ENCODE peak calls at places on chromosomes 5 and 9, in eight cellular contexts. R is adrenal gland; O is esophagus squamous epithelium; Y is Panc1; F is IMR-90; M is CD8-positive, alpha-beta T cell; I is heart right ventricle; D is endothelial cell of umbilical vein. N is an unnamed sample.

GRCh38 chr5:11075010-11075860 is 314.2 kb upstream of the DAP start:
- DNase-seq in R (no peak), O (no peak), Y (no peak), F (no peak), M (no peak), I (no peak), D (no peak), N (no peak)

GRCh38 chr5:322281-322941 is 897 bp downstream of the AHRR start:
- DNase-seq in R (no peak), O (no peak), Y (no peak), F (peak), M (no peak), I (no peak), D (peak), N (no peak)

GRCh38 chr9:75451505-75451904 is 363.2 kb downstream of the OSTF1 start:
- DNase-seq in R (peak), O (no peak), Y (no peak), F (no peak), M (no peak), I (no peak), D (no peak), N (no peak)

GRCh38 chr9:86487222-86487841 is 133.1 kb upstream of the TUT7 start:
- DNase-seq in R (no peak), O (no peak), Y (peak), F (peak), M (no peak), I (no peak), D (peak), N (no peak)

GRCh38 chr5:161034456-161034855 is 182.4 kb upstream of the ATP10B start:
- DNase-seq in R (no peak), O (no peak), Y (no peak), F (no peak), M (no peak), I (no peak), D (no peak), N (no peak)

GRCh38 chr5:108003178-108003577 is 332.4 kb upstream of the EFNA5 start:
- DNase-seq in R (no peak), O (no peak), Y (peak), F (peak), M (no peak), I (no peak), D (peak), N (no peak)

GRCh38 chr5:38557309-38557710 is 864 bp upstream of the LIFR start:
- DNase-seq in R (peak), O (no peak), Y (no peak), F (no peak), M (no peak), I (peak), D (no peak), N (no peak)

GRCh38 chr5:102858808-102859207 is 103.7 kb downstream of the PAM start:
- DNase-seq in R (no peak), O (no peak), Y (no peak), F (peak), M (no peak), I (no peak), D (no peak), N (no peak)

GRCh38 chr5:154311362-154311761 is 120.8 kb downstream of the GALNT10 start:
- DNase-seq in R (peak), O (no peak), Y (no peak), F (no peak), M (no peak), I (no peak), D (no peak), N (no peak)

GRCh38 chr5:77620404-77620803 is 18.1 kb downstream of the OTP start:
- DNase-seq in R (no peak), O (no peak), Y (no peak), F (no peak), M (no peak), I (no peak), D (no peak), N (no peak)

GRCh38 chr9:25742241-25742640 is 64.0 kb upstream of the TUSC1 start:
- DNase-seq in R (no peak), O (no peak), Y (no peak), F (no peak), M (no peak), I (no peak), D (no peak), N (no peak)

GRCh38 chr5:177546262-177546741 is 8.1 kb downstream of the FAM193B start:
- DNase-seq in R (peak), O (no peak), Y (peak), F (peak), M (no peak), I (peak), D (peak), N (peak)

GRCh38 chr5:1781726-1782384 is 17.8 kb downstream of the MRPL36 start:
- DNase-seq in R (no peak), O (no peak), Y (no peak), F (no peak), M (no peak), I (no peak), D (no peak), N (no peak)

GRCh38 chr5:126594077-126594476 is 942 bp downstream of the ALDH7A1 start:
- DNase-seq in R (no peak), O (no peak), Y (peak), F (peak), M (no peak), I (no peak), D (peak), N (no peak)

GRCh38 chr5:1879292-1880263 is 3.1 kb downstream of the IRX4 start:
- DNase-seq in R (no peak), O (no peak), Y (no peak), F (no peak), M (no peak), I (no peak), D (no peak), N (no peak)

GRCh38 chr9:13648676-13649075 is 369.2 kb upstream of the MPDZ start:
- DNase-seq in R (no peak), O (no peak), Y (no peak), F (no peak), M (no peak), I (no peak), D (peak), N (no peak)

GRCh38 chr5:154214236-154215106 is 23.9 kb downstream of the GALNT10 start:
- DNase-seq in R (no peak), O (no peak), Y (no peak), F (peak), M (no peak), I (no peak), D (no peak), N (no peak)

GRCh38 chr5:95080026-95080425 is 204.9 kb downstream of the MCTP1 start:
- DNase-seq in R (no peak), O (no peak), Y (no peak), F (no peak), M (no peak), I (no peak), D (no peak), N (no peak)

GRCh38 chr9:121984726-121985402 is 108.2 kb downstream of the TTLL11 start:
- DNase-seq in R (no peak), O (no peak), Y (no peak), F (peak), M (no peak), I (no peak), D (peak), N (no peak)

GRCh38 chr9:129835128-129835859 is at the start of the genes C9orf78 and USP20:
- DNase-seq in R (peak), O (peak), Y (peak), F (peak), M (peak), I (peak), D (peak), N (peak)

GRCh38 chr9:129835860-129836223 is 584 bp downstream of the USP20 start:
- DNase-seq in R (no peak), O (no peak), Y (no peak), F (peak), M (peak), I (no peak), D (peak), N (no peak)

GRCh38 chr9:129838707-129839259 is 3.5 kb downstream of the USP20 start:
- DNase-seq in R (peak), O (no peak), Y (no peak), F (peak), M (no peak), I (no peak), D (no peak), N (no peak)

GRCh38 chr9:129834489-129835127 is 467 bp downstream of the C9orf78 start:
- DNase-seq in R (no peak), O (no peak), Y (no peak), F (no peak), M (peak), I (no peak), D (no peak), N (no peak)

GRCh38 chr9:129836342-129837007 is 1.2 kb downstream of the USP20 start:
- DNase-seq in R (no peak), O (no peak), Y (no peak), F (no peak), M (peak), I (no peak), D (no peak), N (no peak)
- H3K27ac ChIP-seq in R (no peak), O (peak), Y (no peak), F (no peak), M (peak), I (no peak), D (no peak), N (peak)

DNA sequence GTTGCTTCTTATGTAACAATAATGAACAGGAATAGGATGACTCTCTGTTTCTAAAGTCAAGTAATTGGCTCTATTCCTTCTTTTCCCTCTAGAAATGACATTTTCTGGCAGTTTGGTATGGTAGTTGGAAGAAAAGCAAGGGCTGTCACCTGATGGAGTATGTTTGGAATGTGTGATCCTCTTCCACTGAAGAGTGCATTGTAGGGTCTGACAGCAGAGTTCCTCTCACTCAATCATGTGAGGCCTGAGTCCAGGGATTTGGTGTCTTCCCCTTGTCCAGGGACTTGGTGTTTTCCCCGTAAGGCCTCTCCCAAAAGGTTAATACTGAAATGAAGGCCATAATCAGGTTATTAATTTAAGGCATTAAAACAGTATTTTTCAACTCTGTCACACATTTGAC is 233.7 kb upstream of the FBXL7 start:
- DNase-seq in R (no peak), O (no peak), Y (no peak), F (no peak), M (no peak), I (no peak), D (no peak), N (no peak)
- TF ChIP-seq CTCF in R (no peak), O (no peak), Y (no peak), F (no peak), M (no peak), I (no peak), D (no peak), N (no peak)

DNA sequence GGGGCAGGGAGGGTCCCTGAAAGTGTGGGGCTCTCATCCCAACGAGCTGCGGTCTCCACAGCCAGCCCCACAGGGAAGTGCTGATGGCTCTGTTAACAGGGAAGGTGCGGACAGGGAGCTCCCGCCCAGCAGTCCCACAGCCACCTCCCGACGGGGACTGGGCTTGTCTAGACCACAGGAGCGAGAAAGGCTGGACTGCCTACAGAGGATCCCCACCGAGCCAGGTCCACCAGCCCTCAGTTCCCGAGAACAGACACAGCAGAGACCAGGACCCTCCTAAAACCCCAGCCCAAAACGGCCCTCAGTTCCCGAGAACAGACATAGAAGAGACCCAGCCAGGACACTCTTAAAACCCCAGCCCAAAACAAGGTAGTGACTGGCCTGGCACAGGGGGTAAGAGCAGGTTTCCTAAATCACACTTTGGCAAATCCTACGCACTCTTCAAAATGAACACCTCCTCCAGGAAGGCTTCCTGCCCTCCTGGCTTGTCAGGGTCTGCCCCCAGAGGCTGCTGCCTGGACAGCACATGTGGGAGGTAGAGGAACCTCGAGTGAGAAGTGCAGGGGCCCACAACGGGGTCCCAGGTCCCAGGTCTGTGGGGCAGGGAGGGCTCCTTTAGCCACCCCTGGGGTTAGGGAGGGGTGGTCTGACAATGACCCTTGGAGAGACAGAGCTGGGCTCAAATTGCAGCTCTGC is 86.1 kb upstream of the SARDH start:
- DNase-seq in R (no peak), O (no peak), Y (no peak), F (no peak), M (no peak), I (no peak), D (no peak), N (no peak)
- H3K27ac ChIP-seq in R (no peak), O (no peak), Y (no peak), F (no peak), M (no peak), I (no peak), D (no peak), N (no peak)

GRCh38 chr5:55226934-55227737 is at the start of gene MCIDAS:
- DNase-seq in R (no peak), O (no peak), Y (no peak), F (peak), M (peak), I (peak), D (peak), N (no peak)
- TF ChIP-seq CTCF in R (no peak), O (no peak), Y (peak), F (no peak), M (no peak), I (no peak), D (peak), N (peak)

DNA sequence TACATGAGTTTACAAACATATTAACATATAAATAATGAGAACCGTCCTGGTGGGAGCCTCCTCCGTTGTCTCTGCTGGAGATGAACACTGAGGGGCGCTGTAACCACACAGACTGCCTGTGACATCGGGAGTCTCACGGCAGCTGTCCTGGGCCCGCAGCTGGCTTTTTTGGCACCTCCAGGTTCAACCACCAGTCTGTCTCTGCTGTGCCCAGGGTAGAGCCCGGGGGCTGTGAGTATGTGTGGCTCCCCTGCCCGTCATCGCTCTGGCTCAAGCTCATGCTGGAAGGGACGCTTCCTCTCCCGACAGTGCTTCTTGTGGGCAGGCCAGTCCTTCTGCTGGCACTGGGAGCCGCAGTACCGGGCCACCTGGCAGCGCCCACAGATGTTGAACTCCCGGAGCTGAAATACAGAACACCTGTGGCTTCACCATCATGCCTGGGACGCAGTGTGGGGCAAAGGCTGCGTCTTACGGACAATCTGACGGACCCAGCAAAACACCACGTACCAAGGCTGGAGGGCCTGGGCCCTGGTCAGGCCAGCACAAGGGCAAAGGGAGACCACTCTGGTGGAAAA is 3.6 kb upstream of the DPH7 start:
- DNase-seq in R (no peak), O (no peak), Y (no peak), F (no peak), M (no peak), I (no peak), D (no peak), N (no peak)
- H3K27ac ChIP-seq in R (no peak), O (no peak), Y (no peak), F (no peak), M (no peak), I (no peak), D (no peak), N (no peak)

GRCh38 chr9:135230817-135231520 is 143.5 kb downstream of the OLFM1 start:
- DNase-seq in R (no peak), O (no peak), Y (no peak), F (no peak), M (no peak), I (no peak), D (no peak), N (no peak)

GRCh38 chr9:135228983-135229625 is 141.6 kb downstream of the OLFM1 start:
- DNase-seq in R (no peak), O (no peak), Y (no peak), F (no peak), M (no peak), I (peak), D (no peak), N (no peak)

GRCh38 chr9:135228345-135228982 is 141.0 kb downstream of the OLFM1 start:
- DNase-seq in R (no peak), O (no peak), Y (no peak), F (no peak), M (no peak), I (peak), D (no peak), N (no peak)

GRCh38 chr9:135230386-135230765 is 142.9 kb downstream of the OLFM1 start:
- DNase-seq in R (no peak), O (no peak), Y (no peak), F (no peak), M (no peak), I (peak), D (no peak), N (no peak)

DNA sequence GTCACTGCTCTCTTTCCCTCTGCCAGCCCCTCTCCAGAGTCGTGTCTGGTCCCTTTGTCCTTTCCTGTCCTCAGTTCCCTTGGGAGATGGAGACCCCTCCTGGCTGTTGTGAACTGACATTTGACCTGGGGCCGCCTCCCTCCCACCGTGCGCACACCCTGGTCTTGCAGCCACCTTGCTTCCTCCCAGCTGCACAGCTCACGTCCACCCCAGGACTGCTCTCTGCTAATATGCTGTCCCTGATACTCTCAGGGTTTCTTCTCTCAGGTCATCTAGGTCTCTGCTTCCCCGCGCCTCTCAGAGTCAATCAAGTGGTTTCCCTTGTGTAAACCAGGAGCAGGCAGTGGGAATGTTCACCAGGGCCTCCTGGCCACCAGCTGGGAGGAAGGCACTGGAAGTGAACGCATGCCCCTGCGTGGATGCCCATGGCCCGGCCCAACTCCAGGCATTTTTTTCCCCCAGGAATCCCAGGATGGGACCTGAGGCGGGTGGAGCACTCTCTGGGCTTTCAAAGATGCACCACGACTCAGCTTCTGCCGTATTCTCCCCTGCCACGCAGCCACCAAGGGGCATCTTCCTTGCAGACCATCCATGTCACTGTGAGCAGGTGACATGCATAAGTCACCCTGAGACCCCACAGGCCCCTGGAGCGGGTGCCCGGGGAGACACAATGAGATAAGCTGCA is 142.4 kb downstream of the OLFM1 start:
- DNase-seq in R (no peak), O (no peak), Y (no peak), F (no peak), M (no peak), I (peak), D (no peak), N (no peak)
- TF ChIP-seq CTCF in R (no peak), O (no peak), Y (no peak), F (no peak), M (no peak), I (no peak), D (no peak), N (no peak)

GRCh38 chr9:131420913-131421312 is 27.0 kb downstream of the PRRC2B start:
- DNase-seq in R (peak), O (no peak), Y (no peak), F (peak), M (no peak), I (no peak), D (no peak), N (no peak)
- H3K27ac ChIP-seq in R (peak), O (peak), Y (no peak), F (peak), M (no peak), I (peak), D (peak), N (no peak)

DNA sequence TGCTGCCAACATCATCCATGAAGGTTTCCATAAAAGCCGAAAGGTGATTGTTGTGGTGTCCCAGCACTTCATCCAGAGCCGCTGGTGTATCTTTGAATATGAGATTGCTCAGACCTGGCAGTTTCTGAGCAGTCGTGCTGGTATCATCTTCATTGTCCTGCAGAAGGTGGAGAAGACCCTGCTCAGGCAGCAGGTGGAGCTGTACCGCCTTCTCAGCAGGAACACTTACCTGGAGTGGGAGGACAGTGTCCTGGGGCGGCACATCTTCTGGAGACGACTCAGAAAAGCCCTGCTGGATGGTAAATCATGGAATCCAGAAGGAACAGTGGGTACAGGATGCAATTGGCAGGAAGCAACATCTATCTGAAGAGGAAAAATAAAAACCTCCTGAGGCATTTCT is 10.1 kb downstream of the TLR4 start:
- DNase-seq in R (no peak), O (no peak), Y (no peak), F (no peak), M (no peak), I (no peak), D (no peak), N (no peak)
- TF ChIP-seq CTCF in R (no peak), O (no peak), Y (no peak), F (no peak), M (no peak), I (no peak), D (peak), N (no peak)

DNA sequence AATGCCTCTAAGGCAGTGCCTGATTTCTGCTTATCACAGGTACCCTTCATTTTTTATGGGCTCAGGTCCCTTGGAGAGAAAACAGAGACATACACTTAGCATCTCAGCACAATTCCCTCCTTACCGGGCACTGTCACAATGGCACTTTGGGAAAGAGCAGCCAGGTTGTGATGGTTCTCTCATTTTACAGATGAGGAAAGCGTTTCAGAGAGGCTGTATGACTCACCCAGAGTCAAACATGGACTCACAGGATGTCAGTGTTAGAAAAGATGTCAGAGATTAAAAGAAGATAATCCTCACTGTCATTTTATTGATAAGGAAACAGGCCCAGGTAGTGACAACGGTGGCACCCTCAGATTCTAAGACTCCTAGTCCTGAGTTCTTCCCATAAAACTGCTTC is 12.0 kb upstream of the SLC31A2 start:
- DNase-seq in R (no peak), O (no peak), Y (no peak), F (no peak), M (no peak), I (no peak), D (no peak), N (no peak)
- H3K27ac ChIP-seq in R (no peak), O (no peak), Y (no peak), F (no peak), M (no peak), I (no peak), D (no peak), N (no peak)

N was measured in thoracic aorta.